ENCODE peak calls at places on chromosomes 4 and X, in five cellular contexts. N is GDM1; D is CD4-positive, alpha-beta T cell; C is NB4; S is KG1. V is an unnamed sample.
A peak's percentile ranks its signal among the peaks of the same experiment; 100 is the strongest.

GRCh38 chr4:118783887-118784286 is 52.0 kb downstream of the SEC24D start:
- DNase-seq in N (no peak), D (no peak), C (no peak), S (no peak), V (no peak)

GRCh38 chr4:102606846-102607440 is 105.8 kb downstream of the NFKB1 start:
- DNase-seq in N (no peak), D (no peak), C (no peak), S (no peak), V (no peak)

GRCh38 chrX:35115205-35115604 is 172.6 kb downstream of the FAM47B start:
- DNase-seq in N (no peak), D (no peak), C (no peak), S (no peak), V (no peak)

GRCh38 chr4:121876976-121877773 is 6.9 kb upstream of the BBS7 start:
- DNase-seq in N (no peak), D (no peak), C (no peak), S (no peak), V (no peak)

GRCh38 chrX:118974088-118974907 is at the start of gene LONRF3:
- DNase-seq in N (no peak), D (peak; percentile 36), C (peak; percentile 86), S (no peak), V (peak; percentile 87)

GRCh38 chr4:88007304-88008132 is at the start of gene PKD2:
- DNase-seq in N (peak; percentile 66), D (peak; percentile 31), C (peak; percentile 80), S (no peak), V (peak; percentile 95)

GRCh38 chr4:10226756-10227155 is 110.2 kb upstream of the WDR1 start:
- DNase-seq in N (no peak), D (no peak), C (no peak), S (no peak), V (no peak)

GRCh38 chr4:101953949-101954348 is 163.4 kb downstream of the BANK1 start:
- DNase-seq in N (no peak), D (no peak), C (no peak), S (no peak), V (no peak)

GRCh38 chr4:66929748-66930147 is 615.6 kb downstream of the CENPC start:
- DNase-seq in N (no peak), D (no peak), C (no peak), S (no peak), V (no peak)